ENCODE peak calls at places on chromosomes 5 and 9, in four cellular contexts. I is ELF-1, C is transverse colon, J is cardiac muscle cell. Z is an unnamed sample.

GRCh38 chr9:32954642-32955041 is 46.8 kb downstream of the APTX start:
- DNase-seq in I (no peak), C (no peak), J (peak), Z (no peak)

GRCh38 chr5:57863661-57864060 is 381.1 kb upstream of the ACTBL2 start:
- DNase-seq in I (no peak), C (no peak), J (no peak), Z (no peak)

GRCh38 chr5:80246995-80247729 is 8.7 kb downstream of the SERINC5 start:
- DNase-seq in I (peak), C (peak), J (peak), Z (peak)

GRCh38 chr9:68653141-68653595 is 51.9 kb upstream of the PIP5K1B start:
- DNase-seq in I (no peak), C (no peak), J (no peak), Z (no peak)

GRCh38 chr5:33068786-33069185 is 357.7 kb downstream of the NPR3 start:
- DNase-seq in I (no peak), C (no peak), J (no peak), Z (no peak)

GRCh38 chr5:122077451-122078115 is 476 bp downstream of the LOX start:
- DNase-seq in I (peak), C (peak), J (peak), Z (peak)

GRCh38 chr5:151078490-151079262 is 2.2 kb downstream of the TNIP1 start:
- DNase-seq in I (no peak), C (peak), J (no peak), Z (peak)

GRCh38 chr9:14279671-14280070 is 34.3 kb downstream of the NFIB start:
- DNase-seq in I (no peak), C (no peak), J (no peak), Z (no peak)

GRCh38 chr9:120413121-120414048 is 166.6 kb downstream of the CDK5RAP2 start:
- DNase-seq in I (peak), C (no peak), J (no peak), Z (no peak)